ENCODE peak calls at places on chromosomes 16 and 17, in ten cellular contexts. V, E, P, K, O, G, B, R, F and X are unnamed samples.

GRCh38 chr16:21645261-21645721 is 7.1 kb downstream of the IGSF6 start:
- DNase-seq in V (no peak), E (no peak), P (no peak), K (no peak), O (peak; percentile 18), G (no peak), B (no peak), R (no peak), F (no peak), X (no peak)

GRCh38 chr17:40952675-40953074 is 14.1 kb downstream of the KRT39 start:
- DNase-seq in V (no peak), E (no peak), P (no peak), K (peak; percentile 11), O (no peak), G (peak; percentile 84), B (no peak), R (peak; percentile 20), F (no peak), X (no peak)

GRCh38 chr17:79850571-79851460 is 11.6 kb upstream of the CBX4 start:
- DNase-seq in V (no peak), E (no peak), P (no peak), K (no peak), O (no peak), G (peak; percentile 86), B (no peak), R (peak; percentile 95), F (no peak), X (no peak)

GRCh38 chr17:78993241-78993956 is 13.7 kb upstream of the LGALS3BP start:
- DNase-seq in V (peak; percentile 90), E (peak; percentile 78), P (peak; percentile 36), K (peak; percentile 54), O (peak; percentile 62), G (peak; percentile 32), B (peak; percentile 73), R (no peak), F (peak; percentile 53), X (peak; percentile 85)

GRCh38 chr17:48330386-48330785 is 99.6 kb downstream of the SKAP1 start:
- DNase-seq in V (no peak), E (no peak), P (no peak), K (no peak), O (no peak), G (no peak), B (no peak), R (no peak), F (no peak), X (no peak)

GRCh38 chr17:75109407-75110236 is at the start of gene ARMC7:
- DNase-seq in V (peak; percentile 93), E (peak; percentile 87), P (peak; percentile 95), K (peak; percentile 92), O (peak; percentile 92), G (peak; percentile 69), B (peak; percentile 93), R (peak; percentile 92), F (peak; percentile 84), X (peak; percentile 95)

GRCh38 chr17:65514541-65514940 is 46.9 kb downstream of the AXIN2 start:
- DNase-seq in V (no peak), E (no peak), P (no peak), K (no peak), O (no peak), G (no peak), B (peak; percentile 61), R (no peak), F (no peak), X (no peak)

GRCh38 chr16:28001184-28001583 is 62.3 kb downstream of the GSG1L start:
- DNase-seq in V (no peak), E (no peak), P (no peak), K (no peak), O (no peak), G (no peak), B (no peak), R (no peak), F (no peak), X (no peak)

GRCh38 chr17:77845541-77846225 is 112.8 kb upstream of the TNRC6C start:
- DNase-seq in V (no peak), E (no peak), P (no peak), K (no peak), O (no peak), G (no peak), B (no peak), R (no peak), F (no peak), X (no peak)

GRCh38 chr17:62666801-62667591 is 39.5 kb downstream of the MRC2 start:
- DNase-seq in V (no peak), E (no peak), P (no peak), K (no peak), O (no peak), G (no peak), B (no peak), R (no peak), F (no peak), X (peak; percentile 85)

GRCh38 chr17:79739148-79740062 is 8.7 kb downstream of the ENPP7 start:
- DNase-seq in V (no peak), E (no peak), P (no peak), K (peak; percentile 41), O (no peak), G (no peak), B (no peak), R (no peak), F (no peak), X (peak; percentile 75)

GRCh38 chr17:77306790-77307478 is 166.2 kb downstream of the SEC14L1 start:
- DNase-seq in V (no peak), E (no peak), P (no peak), K (peak; percentile 45), O (no peak), G (no peak), B (no peak), R (no peak), F (no peak), X (no peak)

GRCh38 chr16:85129846-85130706 is 17.8 kb upstream of the CIBAR2 start:
- DNase-seq in V (no peak), E (peak; percentile 63), P (no peak), K (no peak), O (no peak), G (no peak), B (peak; percentile 85), R (no peak), F (peak; percentile 69), X (no peak)
- H3K27ac ChIP-seq in V (no peak overlapping the region), E (peak overlapping the region; percentile 74), P (peak overlapping the region; percentile 48), K (peak overlapping the region; percentile 8), O (no peak overlapping the region), G (no peak overlapping the region), B (peak overlapping the region; percentile 77), R (peak overlapping the region; percentile 74), F (peak overlapping the region; percentile 81), X (peak overlapping the region; percentile 78)

GRCh38 chr17:57944796-57945362 is 10.3 kb downstream of the CUEDC1 start:
- DNase-seq in V (no peak), E (no peak), P (no peak), K (no peak), O (no peak), G (no peak), B (no peak), R (no peak), F (no peak), X (no peak)
- H3K27ac ChIP-seq in V (no peak overlapping the region), E (no peak overlapping the region), P (no peak overlapping the region), K (no peak overlapping the region), O (no peak overlapping the region), G (no peak overlapping the region), B (no peak overlapping the region), R (no peak overlapping the region), F (no peak overlapping the region), X (no peak overlapping the region)

GRCh38 chr17:27315796-27316465 is 22.0 kb downstream of the WSB1 start:
- DNase-seq in V (no peak), E (no peak), P (no peak), K (no peak), O (no peak), G (no peak), B (no peak), R (no peak), F (no peak), X (no peak)
- H3K27ac ChIP-seq in V (no peak overlapping the region), E (no peak overlapping the region), P (peak overlapping the region; percentile 72), K (no peak overlapping the region), O (no peak overlapping the region), G (peak overlapping the region; percentile 62), B (peak overlapping the region; percentile 74), R (no peak overlapping the region), F (peak overlapping the region; percentile 86), X (peak overlapping the region; percentile 67)

DNA sequence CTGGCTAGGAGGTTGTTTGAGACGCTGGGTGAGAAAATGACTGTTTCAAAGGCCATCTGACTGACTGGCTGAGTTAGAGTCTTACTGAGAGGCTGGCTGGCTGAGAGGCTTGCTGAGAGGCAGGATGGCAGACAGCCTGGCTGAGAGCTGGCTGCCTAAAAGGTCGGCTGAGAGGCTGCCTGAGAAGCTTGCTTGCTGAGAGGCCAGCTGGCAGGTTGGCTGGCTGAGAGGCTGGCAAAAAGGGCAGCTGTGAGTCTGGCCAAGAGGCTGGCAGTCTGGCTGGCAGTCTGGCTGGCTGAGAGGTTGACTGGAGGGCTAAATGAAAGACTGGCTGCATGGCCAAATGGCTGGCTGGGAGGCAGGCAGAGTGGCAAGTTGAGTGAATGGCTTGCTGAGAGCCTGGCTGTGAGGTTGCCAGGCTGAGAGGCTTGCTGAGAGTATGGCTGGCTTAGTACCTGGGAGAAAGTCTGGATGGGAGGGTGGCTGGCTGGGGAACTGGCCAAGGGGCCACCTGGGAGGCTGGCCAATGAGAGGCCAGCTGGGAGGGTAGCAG is 35.3 kb upstream of the ACSM2B start:
- DNase-seq in V (no peak), E (no peak), P (peak; percentile 55), K (peak; percentile 92), O (no peak), G (no peak), B (peak; percentile 89), R (no peak), F (peak; percentile 53), X (peak; percentile 68)
- H3K27ac ChIP-seq in V (no peak overlapping the region), E (no peak overlapping the region), P (peak overlapping the region; percentile 31), K (peak overlapping the region; percentile 87), O (no peak overlapping the region), G (no peak overlapping the region), B (peak overlapping the region; percentile 99), R (no peak overlapping the region), F (peak overlapping the region; percentile 95), X (peak overlapping the region; percentile 75)

GRCh38 chr16:51148674-51149228 is 2.3 kb downstream of the SALL1 start:
- DNase-seq in V (no peak), E (no peak), P (no peak), K (no peak), O (no peak), G (no peak), B (no peak), R (no peak), F (no peak), X (no peak)
- H3K27ac ChIP-seq in V (no peak overlapping the region), E (no peak overlapping the region), P (no peak overlapping the region), K (no peak overlapping the region), O (no peak overlapping the region), G (no peak overlapping the region), B (no peak overlapping the region), R (no peak overlapping the region), F (no peak overlapping the region), X (no peak overlapping the region)

DNA sequence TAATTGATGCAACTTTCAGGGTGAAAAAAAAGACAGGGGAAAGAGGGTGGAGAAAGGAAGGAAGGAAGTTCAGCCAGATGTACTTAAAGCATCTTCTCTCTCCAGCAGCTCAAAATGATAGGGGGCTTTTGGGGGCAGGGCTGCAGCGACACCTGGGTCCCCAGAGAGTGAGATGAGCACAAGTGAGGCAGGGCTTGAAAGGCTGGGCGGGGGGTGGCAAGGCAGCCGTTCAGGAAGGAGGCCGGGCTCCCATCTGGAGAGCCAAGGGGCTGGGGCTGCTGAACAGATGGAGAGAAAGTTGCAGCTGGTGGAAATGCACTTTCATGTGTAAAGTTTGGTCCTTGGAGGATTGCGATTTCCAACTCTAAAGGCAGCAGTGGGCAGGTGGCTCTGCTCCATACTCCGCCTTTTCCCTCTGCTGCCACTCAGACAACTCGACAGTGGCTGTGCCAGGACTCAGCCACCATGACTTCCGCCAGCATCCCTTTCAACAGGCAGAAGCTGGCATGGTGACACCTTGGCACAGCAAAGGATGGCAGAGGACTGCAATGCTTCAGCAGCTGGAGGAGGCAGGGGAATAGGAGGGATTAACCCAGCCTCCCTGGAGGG is 7.7 kb downstream of the SLC35B1 start:
- DNase-seq in V (no peak), E (no peak), P (peak; percentile 50), K (no peak), O (no peak), G (no peak), B (no peak), R (no peak), F (no peak), X (peak; percentile 39)
- H3K27ac ChIP-seq in V (no peak overlapping the region), E (no peak overlapping the region), P (no peak overlapping the region), K (no peak overlapping the region), O (no peak overlapping the region), G (no peak overlapping the region), B (no peak overlapping the region), R (peak overlapping the region; percentile 8), F (peak overlapping the region; percentile 22), X (no peak overlapping the region)